ENCODE peak calls at places on chromosomes 4 and X, in six cellular contexts. X, Y, F, E, J and Z are unnamed samples.

GRCh38 chr4:179095585-179096228 is 1653.5 kb upstream of the AGA start:
- DNase-seq in J (no peak), X (no peak), F (no peak), E (no peak), Y (no peak), Z (no peak)

GRCh38 chr4:151934766-151935165 is 174.0 kb upstream of the GATB start:
- DNase-seq in X (no peak), F (no peak), J (no peak), Y (no peak), E (no peak), Z (no peak)

GRCh38 chr4:73573794-73574528 is 46.3 kb downstream of the RASSF6 start:
- DNase-seq in F (no peak), X (no peak), Y (peak), J (no peak), E (peak), Z (peak)

GRCh38 chr4:3243066-3243775 is 5.7 kb upstream of the MSANTD1 start:
- DNase-seq in E (no peak), X (no peak), F (no peak), Y (no peak), J (no peak), Z (no peak)

GRCh38 chrX:54043696-54044125 is 562 bp downstream of the PHF8 start:
- DNase-seq in F (peak), E (no peak), X (peak), J (no peak), Y (no peak), Z (no peak)

GRCh38 chr4:119116925-119117900 is 18.4 kb upstream of the MYOZ2 start:
- DNase-seq in E (no peak), Y (no peak), J (no peak), F (no peak), X (no peak), Z (no peak)

GRCh38 chrX:156005144-156005543 is 7.6 kb downstream of the IL9R start:
- DNase-seq in E (no peak), F (no peak), Y (no peak), J (no peak), X (no peak), Z (no peak)

GRCh38 chr4:184544711-184545409 is 70.5 kb upstream of the IRF2 start:
- DNase-seq in J (no peak), Y (no peak), X (no peak), E (no peak), F (no peak), Z (no peak)

GRCh38 chrX:143754183-143754582 is 33.6 kb upstream of the SPANXN2 start:
- DNase-seq in F (no peak), X (no peak), J (no peak), E (no peak), Y (no peak), Z (no peak)

GRCh38 chrX:153884136-153885076 is 1.6 kb downstream of the L1CAM start:
- DNase-seq in X (peak), E (peak), F (no peak), Y (no peak), J (no peak), Z (no peak)

GRCh38 chr4:172377486-172378140 is 564.4 kb downstream of the GALNTL6 start:
- DNase-seq in F (no peak), E (no peak), X (peak), Y (no peak), J (no peak), Z (no peak)

GRCh38 chr4:101953949-101954348 is 163.4 kb downstream of the BANK1 start:
- DNase-seq in Y (peak), E (no peak), J (no peak), F (no peak), X (no peak), Z (peak)

GRCh38 chrX:11792461-11793421 is 34.7 kb downstream of the MSL3 start:
- DNase-seq in E (no peak), J (no peak), F (peak), Y (no peak), X (no peak), Z (peak)

GRCh38 chrX:11791090-11791489 is 33.1 kb downstream of the MSL3 start:
- DNase-seq in X (no peak), F (no peak), Y (no peak), J (no peak), E (no peak), Z (no peak)

GRCh38 chrX:11791537-11791936 is 33.5 kb downstream of the MSL3 start:
- DNase-seq in F (no peak), Y (no peak), E (no peak), J (no peak), X (no peak), Z (no peak)

GRCh38 chrX:11789809-11790208 is 31.8 kb downstream of the MSL3 start:
- DNase-seq in J (no peak), F (no peak), Y (no peak), X (no peak), E (no peak), Z (no peak)

GRCh38 chrX:11793734-11794133 is 35.7 kb downstream of the MSL3 start:
- DNase-seq in E (no peak), F (no peak), Y (no peak), J (no peak), X (no peak), Z (no peak)
- H3K4me3 ChIP-seq in E (no peak), F (no peak), Y (no peak), J (no peak), X (no peak), Z (no peak)

GRCh38 chr4:128286474-128287158 is 997 bp downstream of the PGRMC2 start:
- DNase-seq in J (no peak), X (no peak), F (no peak), E (no peak), Y (peak), Z (peak)

GRCh38 chr4:128289523-128290158 is 2.0 kb upstream of the PGRMC2 start:
- DNase-seq in J (no peak), E (no peak), Y (no peak), X (no peak), F (no peak), Z (no peak)

GRCh38 chr4:128288689-128289106 is 1.1 kb upstream of the PGRMC2 start:
- DNase-seq in X (no peak), J (no peak), Y (no peak), F (no peak), E (no peak), Z (peak)

GRCh38 chr4:128287159-128287870 is at the start of gene PGRMC2:
- DNase-seq in X (no peak), E (no peak), F (no peak), Y (no peak), J (peak), Z (no peak)

GRCh38 chr4:128287871-128288688 is 467 bp upstream of the PGRMC2 start:
- DNase-seq in E (peak), F (peak), J (peak), Y (peak), X (peak), Z (peak)
- TF ChIP-seq CTCF in E (peak), F (no peak), J (peak), Y (peak), X (peak), Z (peak)

DNA sequence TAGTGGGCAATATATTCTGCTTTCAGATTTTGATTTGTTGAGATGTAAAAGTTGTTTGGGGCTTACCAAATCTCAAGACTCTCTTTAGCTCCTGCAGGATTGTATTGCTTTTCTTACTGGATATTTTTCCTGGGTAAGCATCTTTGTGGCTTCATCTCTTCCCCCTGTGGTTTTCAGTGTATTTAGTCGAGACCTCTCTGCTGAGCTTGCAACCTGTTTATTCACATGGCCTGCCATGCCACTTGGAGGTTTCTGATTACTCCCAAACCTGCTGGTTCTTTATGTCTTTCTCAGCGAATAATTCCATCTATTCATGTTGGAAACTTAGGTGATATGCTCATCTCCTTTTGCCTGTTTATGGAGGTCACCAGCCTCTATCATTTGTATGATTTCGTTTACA is 10.9 kb downstream of the CCNG2 start:
- DNase-seq in X (no peak), J (no peak), E (no peak), F (no peak), Y (no peak), Z (no peak)
- H3K4me3 ChIP-seq in X (no peak), J (no peak), E (no peak), F (no peak), Y (no peak), Z (no peak)

GRCh38 chr4:86596802-86597201 is 2.7 kb downstream of the PTPN13 start:
- DNase-seq in J (no peak), X (no peak), F (no peak), E (no peak), Y (no peak), Z (no peak)

GRCh38 chr4:86595426-86595805 is 1.3 kb downstream of the PTPN13 start:
- DNase-seq in J (no peak), E (no peak), X (no peak), Y (no peak), F (no peak), Z (no peak)

GRCh38 chr4:86593726-86594558 is at the start of gene PTPN13:
- DNase-seq in F (peak), X (peak), E (peak), Y (peak), J (peak), Z (peak)

GRCh38 chr4:86592553-86593249 is 1.4 kb upstream of the PTPN13 start:
- DNase-seq in F (no peak), E (no peak), X (no peak), Y (no peak), J (no peak), Z (no peak)

GRCh38 chr4:86594559-86595425 is 677 bp downstream of the PTPN13 start:
- DNase-seq in F (no peak), X (peak), J (peak), E (peak), Y (no peak), Z (no peak)
- TF ChIP-seq CTCF in F (no peak), X (no peak), J (no peak), E (no peak), Y (no peak), Z (no peak)

GRCh38 chr4:122827258-122827887 is 742 bp downstream of the FGF2 start:
- DNase-seq in X (peak), J (peak), F (no peak), Y (no peak), E (peak), Z (no peak)

GRCh38 chr4:122827899-122828601 is 1.4 kb downstream of the FGF2 start:
- DNase-seq in J (no peak), F (no peak), E (no peak), X (no peak), Y (peak), Z (no peak)

GRCh38 chr4:122832732-122833131 is 6.1 kb downstream of the FGF2 start:
- DNase-seq in J (no peak), X (no peak), Y (no peak), E (no peak), F (no peak), Z (no peak)

GRCh38 chr4:122831515-122832196 is 5.0 kb downstream of the FGF2 start:
- DNase-seq in Y (no peak), X (no peak), J (no peak), E (no peak), F (no peak), Z (no peak)

DNA sequence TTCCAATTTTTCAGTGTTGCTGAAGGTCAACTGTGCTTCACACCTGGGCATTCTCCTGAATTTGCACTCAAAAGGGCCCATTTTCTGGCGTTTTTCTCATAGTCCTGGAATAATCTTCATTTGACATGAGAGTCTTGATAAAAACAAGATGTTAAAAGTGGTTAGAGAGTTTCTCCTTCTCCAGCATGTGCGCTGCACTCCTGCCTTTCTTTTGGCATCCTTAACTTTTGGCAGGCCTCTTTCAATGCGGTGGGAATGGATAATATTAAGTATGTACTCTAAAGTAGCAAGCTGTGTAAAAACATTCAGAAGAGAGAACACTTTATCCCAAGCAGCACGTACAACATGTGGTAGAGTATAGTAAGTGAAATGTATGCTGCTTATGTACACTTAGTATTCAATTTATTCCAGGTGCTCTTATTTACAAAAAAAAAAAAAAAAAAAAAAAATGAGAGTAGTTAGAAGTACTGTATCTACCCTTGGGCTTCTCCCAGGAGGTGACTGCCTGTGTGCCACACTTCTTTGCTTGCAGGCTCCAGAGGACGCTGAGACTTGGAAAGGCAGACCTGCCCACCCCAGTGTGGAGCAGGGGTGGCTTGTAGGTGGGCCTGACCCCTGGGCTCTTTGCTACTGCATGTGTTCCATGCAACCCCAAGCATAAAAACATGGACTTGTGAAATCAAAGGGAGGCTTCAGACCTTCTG is 3.9 kb downstream of the FGF2 start:
- DNase-seq in X (no peak), F (no peak), E (no peak), Y (no peak), J (no peak), Z (no peak)
- H3K4me3 ChIP-seq in X (no peak), F (no peak), E (no peak), Y (no peak), J (no peak), Z (no peak)

DNA sequence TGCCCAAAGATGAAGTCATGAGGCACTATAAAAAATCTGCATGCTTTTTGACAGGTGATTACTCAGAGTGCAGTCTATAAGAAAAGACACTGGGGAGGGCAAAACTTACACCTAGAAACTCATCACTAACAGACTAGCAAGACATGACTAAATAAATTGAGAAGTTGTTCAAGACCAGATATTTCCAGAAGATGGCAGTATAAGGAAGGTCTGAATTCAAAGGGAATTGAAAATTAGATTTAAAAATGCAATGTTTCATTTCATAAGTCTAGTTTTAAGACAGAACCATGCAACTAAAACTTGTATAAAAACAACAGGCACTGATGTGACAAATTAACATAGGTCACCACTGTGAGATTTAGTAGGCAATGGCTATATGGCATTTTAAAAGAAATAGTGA is 232.5 kb upstream of the POF1B start:
- DNase-seq in J (no peak), E (no peak), X (no peak), Y (no peak), F (no peak), Z (no peak)
- TF ChIP-seq CTCF in J (no peak), E (peak), X (no peak), Y (peak), F (no peak), Z (peak)

DNA sequence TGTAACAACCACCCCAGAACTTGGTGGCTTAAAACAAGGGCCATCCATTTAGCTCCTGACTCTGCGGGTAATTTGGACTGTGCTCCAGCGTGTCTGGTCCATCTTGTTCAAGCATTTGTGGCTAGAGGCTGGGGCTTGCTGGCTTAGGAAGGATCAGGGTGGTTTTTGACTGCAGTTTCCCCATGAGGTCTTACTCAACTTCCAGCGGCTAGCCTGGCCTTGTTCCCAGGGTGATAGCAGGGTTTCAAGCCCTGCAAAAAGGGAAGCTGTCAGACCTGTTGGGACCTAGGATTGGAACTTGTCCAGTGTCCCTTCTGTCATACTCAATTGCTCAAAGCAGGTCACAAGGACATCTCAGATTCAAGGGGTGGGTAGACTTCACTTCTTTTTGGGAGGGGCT is 205.9 kb downstream of the STIM2 start:
- DNase-seq in X (peak), E (no peak), F (no peak), J (no peak), Y (no peak), Z (peak)
- H3K4me3 ChIP-seq in X (no peak), E (no peak), F (no peak), J (no peak), Y (no peak), Z (no peak)

DNA sequence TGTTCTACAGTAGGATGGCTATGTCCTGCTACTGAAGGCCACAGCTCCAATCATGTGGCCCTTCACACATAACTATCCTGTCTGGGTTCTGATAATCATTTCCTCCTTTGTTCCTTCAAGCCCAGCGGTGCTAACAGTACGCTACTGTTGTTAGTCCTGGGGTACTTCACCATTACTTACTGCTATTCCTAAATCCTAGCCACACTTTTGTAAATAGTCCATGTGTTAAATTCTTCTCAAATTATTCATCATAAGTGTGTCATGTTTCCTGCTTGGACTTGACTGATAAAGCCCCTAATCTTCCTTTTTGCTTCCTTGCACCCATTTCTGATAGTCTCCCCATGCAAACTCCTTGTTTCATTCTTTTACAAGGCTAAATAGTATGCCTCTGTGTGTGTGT is 332.6 kb downstream of the FGF13 start:
- DNase-seq in X (no peak), F (no peak), J (no peak), E (no peak), Y (no peak), Z (no peak)
- TF ChIP-seq CTCF in X (no peak), F (no peak), J (no peak), E (no peak), Y (no peak), Z (no peak)

GRCh38 chrX:103256651-103257050 is 1.7 kb upstream of the TCEAL8 start:
- DNase-seq in E (no peak), J (no peak), F (no peak), X (no peak), Y (no peak), Z (no peak)

GRCh38 chrX:103253608-103254007 is 1.3 kb downstream of the TCEAL8 start:
- DNase-seq in E (no peak), Y (no peak), F (no peak), X (no peak), J (no peak), Z (no peak)

GRCh38 chrX:103258275-103258674 is 3.3 kb upstream of the TCEAL8 start:
- DNase-seq in Y (no peak), F (no peak), X (no peak), J (no peak), E (no peak), Z (no peak)

GRCh38 chrX:103254171-103254824 is 657 bp downstream of the TCEAL8 start:
- DNase-seq in J (no peak), E (peak), X (peak), Y (peak), F (peak), Z (peak)

GRCh38 chrX:103254921-103255455 is at the start of gene TCEAL8:
- DNase-seq in E (peak), X (peak), F (peak), Y (peak), J (peak), Z (peak)
- H3K4me3 ChIP-seq in E (peak), X (peak), F (peak), Y (peak), J (peak), Z (peak)